ENCODE peak calls at places on chromosomes 2 and 18, in eight cellular contexts. H is fibroblast of the aortic adventitia; J is CD8-positive, alpha-beta memory T cell; T is Calu3; P is RPMI8226; X is left colon; V is stimulated activated CD4-positive, alpha-beta T cell treated with anti-CD3 and anti-CD28 coated beads, Interleukin-1b, Interleukin-23, amount 100 ng/mL, for 1 hour; E is stimulated activated naive B cell treated with anti-CD40 and anti-IgM and Interleukin-4, amounts not matched to agents 10 μg/mL and 1 μg/mL and 100 μg/mL, for 72 hours. Z is an unnamed sample.

GRCh38 chr18:54296017-54296416 is 26.7 kb downstream of the POLI start:
- DNase-seq in H (peak; percentile 33), X (no peak), J (no peak), P (peak; percentile 12), T (no peak), V (no peak), E (no peak), Z (peak; percentile 28)

GRCh38 chr2:84924173-84925106 is 19.0 kb downstream of the TMSB10 start:
- DNase-seq in V (no peak), T (peak; percentile 40), J (peak; percentile 58), X (peak; percentile 73), E (peak; percentile 44), P (no peak), H (peak; percentile 72), Z (peak; percentile 39)

GRCh38 chr2:100142393-100142792 is at the start of gene AFF3:
- DNase-seq in X (peak; percentile 28), E (peak; percentile 88), J (no peak), P (peak; percentile 81), H (no peak), T (no peak), V (no peak), Z (no peak)

GRCh38 chr18:54612237-54612636 is 21.2 kb downstream of the DYNAP start:
- DNase-seq in E (no peak), T (peak; percentile 28), V (no peak), P (no peak), X (no peak), J (no peak), H (no peak), Z (peak; percentile 1)

GRCh38 chr2:106161938-106162814 is 31.9 kb downstream of the UXS1 start:
- DNase-seq in P (no peak), T (peak; percentile 75), X (no peak), E (no peak), V (no peak), H (peak; percentile 36), J (no peak), Z (no peak)

GRCh38 chr18:48800479-48800876 is 150.3 kb downstream of the SMAD7 start:
- DNase-seq in E (peak; percentile 62), X (peak; percentile 17), H (no peak), T (no peak), V (no peak), P (no peak), J (peak; percentile 15), Z (no peak)

GRCh38 chr2:141035846-141036420 is 1094.9 kb downstream of the LRP1B start:
- DNase-seq in E (no peak), V (no peak), P (no peak), J (no peak), H (no peak), X (no peak), T (no peak), Z (no peak)

GRCh38 chr18:46939337-46939963 is 22.0 kb downstream of the KATNAL2 start:
- DNase-seq in P (no peak), V (no peak), T (no peak), X (no peak), J (no peak), H (peak; percentile 32), E (no peak), Z (peak; percentile 57)

GRCh38 chr18:44507729-44508325 is 172.9 kb upstream of the SETBP1 start:
- DNase-seq in T (no peak), H (no peak), V (no peak), J (no peak), X (peak; percentile 28), P (no peak), E (peak; percentile 86), Z (peak; percentile 30)

GRCh38 chr2:8303322-8303832 is 378.5 kb upstream of the ID2 start:
- DNase-seq in T (no peak), J (peak; percentile 90), V (peak; percentile 49), P (peak; percentile 92), X (peak; percentile 84), H (no peak), E (peak; percentile 85), Z (peak; percentile 22)

GRCh38 chr2:217074576-217075224 is 214.8 kb upstream of the TNP1 start:
- DNase-seq in X (no peak), E (no peak), P (no peak), J (no peak), V (no peak), H (peak; percentile 44), T (no peak), Z (no peak)

Z was measured in astrocyte of the hippocampus.